ENCODE peak calls at places on chromosome 6, in seven cellular contexts. H, J, Y, M, K, Z and W are unnamed samples.

GRCh38 chr6:1335367-1336037 is 23.6 kb downstream of the FOXQ1 start:
- DNase-seq in J (no peak), Y (no peak), H (peak), M (no peak), K (no peak), Z (no peak), W (no peak)

GRCh38 chr6:10256113-10256690 is 158.7 kb downstream of the TFAP2A start:
- DNase-seq in K (no peak), Z (no peak), H (no peak), J (no peak), Y (no peak), M (no peak), W (no peak)

GRCh38 chr6:115999256-115999655 is 61.4 kb downstream of the FRK start:
- DNase-seq in M (no peak), Y (no peak), H (no peak), J (no peak), K (no peak), Z (no peak), W (no peak)

GRCh38 chr6:44678252-44678935 is 290.9 kb downstream of the CDC5L start:
- DNase-seq in Z (no peak), Y (no peak), K (no peak), H (no peak), M (no peak), J (peak), W (no peak)

GRCh38 chr6:136127856-136128255 is 122.3 kb downstream of the MTFR2 start:
- DNase-seq in J (no peak), Y (no peak), Z (no peak), M (no peak), H (no peak), K (no peak), W (no peak)

GRCh38 chr6:106103728-106104109 is 17.6 kb downstream of the PRDM1 start:
- DNase-seq in H (no peak), K (no peak), M (no peak), J (peak), Y (peak), Z (peak), W (peak)

GRCh38 chr6:21064716-21065340 is 528.7 kb upstream of the SOX4 start:
- DNase-seq in H (no peak), Y (no peak), M (no peak), Z (no peak), K (no peak), J (no peak), W (no peak)

GRCh38 chr6:11822346-11822745 is 43.7 kb upstream of the ADTRP start:
- DNase-seq in H (peak), Y (no peak), Z (no peak), M (no peak), J (no peak), K (no peak), W (no peak)